ENCODE peak calls at places on chromosomes 3 and 15, in seven cellular contexts. J is GM12878, N is fibroblast of lung, E is left ventricle myocardium inferior, G is SK-N-SH, Y is thoracic aorta, Z is IMR-90. H is an unnamed sample. For H3K4me1, H3K9me3 and H3K36me3, the result is how much of the 10 kb centered on the place peaks cover.

GRCh38 chr3:122101646-122102045 is 46.5 kb downstream of the CD86 start:
- DNase-seq in Z (peak), G (peak), J (peak), Y (no peak), E (no peak), N (peak), H (peak)

GRCh38 chr3:54660599-54661210 is 267.2 kb downstream of the LRTM1 start:
- DNase-seq in J (no peak), G (no peak), E (peak), Z (no peak), Y (no peak), N (no peak), H (no peak)

GRCh38 chr15:29970402-29970695 is 112.4 kb upstream of the GOLGA8J start:
- DNase-seq in Z (no peak), Y (no peak), N (no peak), J (no peak), G (peak), E (no peak), H (no peak)

GRCh38 chr3:117019082-117019713 is 309.6 kb downstream of the TUSC7 start:
- DNase-seq in G (peak), E (peak), Y (no peak), N (peak), J (no peak), Z (peak), H (peak)

GRCh38 chr15:96333194-96334016 is 2.9 kb downstream of the NR2F2 start:
- DNase-seq in G (peak), N (peak), Y (no peak), Z (no peak), J (no peak), E (no peak), H (no peak)

GRCh38 chr3:165855581-165855980 is 18.4 kb upstream of the BCHE start:
- DNase-seq in N (peak), Y (no peak), E (no peak), Z (no peak), J (no peak), G (no peak), H (no peak)

GRCh38 chr3:190116551-190117067 is 4.1 kb downstream of the P3H2 start:
- DNase-seq in J (no peak), E (no peak), Z (peak), N (peak), G (no peak), Y (no peak), H (no peak)

GRCh38 chr15:43317566-43318184 is 12.7 kb downstream of the LCMT2 start:
- DNase-seq in Z (no peak), J (no peak), Y (no peak), N (peak), E (no peak), G (no peak), H (no peak)

GRCh38 chr15:42349178-42349577 is 10.1 kb upstream of the CAPN3 start:
- DNase-seq in J (no peak), E (no peak), Z (peak), N (peak), G (no peak), Y (no peak), H (no peak)

GRCh38 chr3:182501861-182502260 is 291.4 kb upstream of the ATP11B start:
- DNase-seq in Z (no peak), N (peak), E (no peak), Y (no peak), J (no peak), G (no peak), H (no peak)

DNA sequence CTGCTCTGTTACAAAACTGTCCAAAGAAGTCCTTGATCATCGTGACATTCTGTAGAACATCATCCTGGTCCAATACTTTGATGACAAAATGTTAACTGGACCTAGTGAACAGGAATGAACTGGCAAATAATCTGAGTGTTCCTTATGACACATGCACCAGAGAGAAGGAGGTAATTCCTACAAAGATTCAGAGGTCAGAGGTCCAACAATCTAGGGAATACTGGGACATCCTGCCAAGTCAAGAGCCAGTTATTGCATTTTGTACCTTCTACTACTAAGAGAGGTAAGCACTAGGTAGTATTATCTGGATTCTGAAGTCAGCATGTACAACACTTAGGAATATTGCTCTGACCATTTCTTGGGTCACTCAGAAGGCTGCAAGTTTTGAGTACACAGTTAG is 20.8 kb downstream of the LZTFL1 start:
- DNase-seq in Y (no peak), N (no peak), Z (no peak), J (no peak), E (no peak), G (no peak), H (no peak)
- H3K4me1 ChIP-seq in Y (under half), N (under half), Z (under half), J (under half), E (under half), G (under half), H (under half)

DNA sequence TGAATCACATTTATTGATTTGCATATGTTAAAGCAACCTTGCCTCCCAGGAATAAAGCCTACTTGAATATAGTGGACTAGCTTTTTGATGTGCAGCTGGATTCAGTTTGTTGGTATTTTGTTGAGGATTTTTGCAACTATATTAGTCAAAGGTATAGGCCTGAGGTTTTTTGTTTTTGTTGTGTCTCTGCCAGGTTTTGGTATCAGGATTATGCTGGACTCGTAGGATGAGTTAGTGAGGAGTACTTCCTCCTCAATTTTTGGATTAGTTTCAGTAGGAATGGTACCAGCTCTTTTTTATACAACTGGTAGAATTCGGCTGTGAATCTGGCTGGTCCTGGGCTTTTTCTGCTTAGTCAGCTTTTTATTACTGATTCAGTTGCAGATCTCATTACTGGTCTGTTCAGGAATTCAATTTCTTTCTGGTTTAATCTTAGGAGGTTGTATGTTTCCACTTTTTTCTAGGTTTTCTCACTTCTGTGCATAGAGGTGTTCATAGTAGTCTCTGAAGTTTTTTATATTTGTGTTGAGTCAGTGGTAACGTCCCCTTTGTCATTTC is 209.7 kb upstream of the RBMS3 start:
- DNase-seq in E (no peak), Y (no peak), G (no peak), Z (no peak), N (peak), J (no peak), H (no peak)
- H3K9me3 ChIP-seq in E (under half), Y (under half), G (under half), Z (under half), N (under half), J (under half), H (under half)

DNA sequence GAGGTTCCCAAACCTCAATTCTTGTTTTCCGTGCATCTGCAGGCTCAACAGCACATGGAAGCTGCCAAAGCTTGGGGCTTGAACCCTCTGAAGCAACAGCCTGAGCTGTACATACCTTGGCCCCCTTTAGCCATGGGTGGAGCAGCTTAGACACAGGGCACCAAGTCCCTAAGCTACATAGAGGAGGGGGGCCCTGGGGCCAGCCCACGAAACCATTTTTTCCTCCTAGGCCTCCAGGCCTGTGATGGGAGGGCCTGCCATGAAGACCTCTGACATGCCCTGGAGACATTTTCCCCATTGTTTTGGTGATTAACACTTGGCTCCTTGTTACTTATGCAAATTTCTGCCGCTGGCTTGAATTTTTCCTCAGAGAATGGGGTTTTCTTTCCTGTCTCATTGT is 24.6 kb downstream of the SRP14 start:
- DNase-seq in E (no peak), G (no peak), J (no peak), Z (no peak), N (no peak), Y (no peak), H (no peak)
- H3K36me3 ChIP-seq in E (half or more), G (half or more), J (under half), Z (under half), N (under half), Y (half or more), H (under half)

GRCh38 chr3:30440880-30441279 is 165.5 kb upstream of the TGFBR2 start:
- DNase-seq in Y (peak), E (no peak), N (peak), J (no peak), Z (no peak), G (no peak), H (no peak)

GRCh38 chr3:30438121-30438520 is 168.3 kb upstream of the TGFBR2 start:
- DNase-seq in Y (no peak), N (no peak), G (no peak), J (no peak), E (no peak), Z (no peak), H (no peak)

GRCh38 chr3:30440147-30440604 is 166.2 kb upstream of the TGFBR2 start:
- DNase-seq in E (no peak), J (no peak), Y (no peak), Z (no peak), G (no peak), N (peak), H (no peak)

GRCh38 chr3:30437172-30437571 is 169.2 kb upstream of the TGFBR2 start:
- DNase-seq in N (peak), G (no peak), Z (peak), E (no peak), Y (peak), J (no peak), H (peak)

GRCh38 chr3:30439451-30440053 is 166.8 kb upstream of the TGFBR2 start:
- DNase-seq in Z (no peak), Y (no peak), E (no peak), J (no peak), N (no peak), G (no peak), H (no peak)
- H3K4me1 ChIP-seq in Z (under half), Y (half or more), E (half or more), J (under half), N (under half), G (under half), H (under half)

DNA sequence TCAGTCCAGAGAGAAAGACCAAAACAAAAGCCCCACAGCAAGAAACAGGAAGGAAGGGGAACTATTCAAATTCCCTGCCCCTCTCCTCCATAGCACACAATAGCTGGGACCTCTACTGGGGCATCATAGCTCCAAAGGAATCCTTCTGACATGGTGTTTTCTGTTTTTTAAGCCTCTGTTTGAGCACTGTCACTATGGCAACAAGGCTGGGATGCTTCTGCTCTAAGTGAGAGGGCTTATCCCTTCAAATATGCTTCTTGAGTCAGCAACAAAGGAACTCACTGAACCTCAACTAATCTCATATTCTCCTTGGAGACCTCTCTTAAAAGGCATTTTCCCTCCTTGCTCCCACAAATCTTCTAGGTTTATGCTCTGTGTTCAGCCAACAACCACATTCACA is 40.5 kb downstream of the MYLK start:
- DNase-seq in J (no peak), E (no peak), Z (peak), N (peak), G (no peak), Y (no peak), H (no peak)
- H3K9me3 ChIP-seq in J (under half), E (half or more), Z (under half), N (under half), G (under half), Y (under half), H (under half)

H was measured in mucosa of descending colon.